ENCODE peak calls at places on chromosomes 5 and 9, in seven cellular contexts. L, S, K, X, T, N and V are unnamed samples.

GRCh38 chr5:139660916-139661814 is 13.0 kb downstream of the CXXC5 start:
- DNase-seq in L (no peak), S (peak), K (peak), X (no peak), T (peak), N (no peak), V (no peak)

GRCh38 chr5:24170026-24170425 is 474.8 kb downstream of the CDH10 start:
- DNase-seq in L (no peak), S (no peak), K (no peak), X (no peak), T (no peak), N (no peak), V (no peak)

GRCh38 chr5:138488481-138488945 is 23.2 kb downstream of the EGR1 start:
- DNase-seq in L (no peak), S (no peak), K (no peak), X (no peak), T (peak), N (no peak), V (no peak)

GRCh38 chr5:34676409-34676808 is 20.3 kb downstream of the RAI14 start:
- DNase-seq in L (no peak), S (no peak), K (no peak), X (no peak), T (no peak), N (no peak), V (no peak)

GRCh38 chr5:88734191-88734640 is 148.8 kb downstream of the MEF2C start:
- DNase-seq in L (no peak), S (peak), K (no peak), X (no peak), T (peak), N (peak), V (no peak)

GRCh38 chr9:132168347-132168746 is 6.5 kb downstream of the NTNG2 start:
- DNase-seq in L (no peak), S (peak), K (no peak), X (no peak), T (no peak), N (no peak), V (no peak)

GRCh38 chr9:129069128-129069824 is 11.6 kb upstream of the DOLPP1 start:
- DNase-seq in L (no peak), S (peak), K (no peak), X (no peak), T (peak), N (no peak), V (no peak)

GRCh38 chr5:125310749-125311148 is 564.3 kb upstream of the ZNF608 start:
- DNase-seq in L (no peak), S (no peak), K (no peak), X (no peak), T (no peak), N (no peak), V (no peak)

GRCh38 chr9:118896356-118897000 is 472.8 kb downstream of the BRINP1 start:
- DNase-seq in L (no peak), S (peak), K (no peak), X (no peak), T (no peak), N (no peak), V (no peak)

GRCh38 chr5:42994285-42995151 is 45.6 kb downstream of the ANXA2R start:
- DNase-seq in L (peak), S (peak), K (peak), X (peak), T (peak), N (no peak), V (no peak)

GRCh38 chr9:15373201-15373530 is 49.5 kb upstream of the SNAPC3 start:
- DNase-seq in L (no peak), S (no peak), K (no peak), X (no peak), T (no peak), N (no peak), V (peak)

GRCh38 chr5:152487130-152487529 is 82.1 kb upstream of the NMUR2 start:
- DNase-seq in L (no peak), S (no peak), K (no peak), X (no peak), T (no peak), N (no peak), V (no peak)

GRCh38 chr9:69036319-69036718 is 767 bp downstream of the FXN start:
- DNase-seq in L (no peak), S (no peak), K (no peak), X (peak), T (peak), N (no peak), V (no peak)

GRCh38 chr9:131624636-131625241 is 79.4 kb downstream of the PRRT1B start:
- DNase-seq in L (no peak), S (peak), K (no peak), X (no peak), T (no peak), N (no peak), V (peak)

GRCh38 chr9:18208166-18209059 is 265.5 kb upstream of the ADAMTSL1 start:
- DNase-seq in L (peak), S (peak), K (no peak), X (peak), T (no peak), N (no peak), V (no peak)

GRCh38 chr5:157524887-157525286 is 50.7 kb downstream of the ADAM19 start:
- DNase-seq in L (no peak), S (no peak), K (no peak), X (no peak), T (no peak), N (no peak), V (no peak)

GRCh38 chr5:81768960-81769452 is 18.1 kb upstream of the SSBP2 start:
- DNase-seq in L (no peak), S (no peak), K (peak), X (peak), T (no peak), N (no peak), V (no peak)

GRCh38 chr5:40689442-40689841 is 9.7 kb downstream of the PTGER4 start:
- DNase-seq in L (no peak), S (no peak), K (peak), X (peak), T (no peak), N (peak), V (no peak)

GRCh38 chr9:133238851-133239532 is 29.9 kb upstream of the OBP2B start:
- DNase-seq in L (peak), S (peak), K (peak), X (peak), T (peak), N (no peak), V (peak)

GRCh38 chr9:89891221-89892052 is 286.6 kb downstream of the GADD45G start:
- DNase-seq in L (no peak), S (no peak), K (no peak), X (no peak), T (no peak), N (no peak), V (no peak)

GRCh38 chr9:82891321-82891720 is 171.6 kb downstream of the RASEF start:
- DNase-seq in L (no peak), S (no peak), K (no peak), X (no peak), T (no peak), N (no peak), V (no peak)

GRCh38 chr9:20553750-20554149 is 68.5 kb downstream of the MLLT3 start:
- DNase-seq in L (no peak), S (no peak), K (no peak), X (no peak), T (no peak), N (no peak), V (no peak)

GRCh38 chr5:80793354-80793753 is 138.6 kb upstream of the DHFR start:
- DNase-seq in L (no peak), S (no peak), K (no peak), X (no peak), T (no peak), N (no peak), V (no peak)

GRCh38 chr5:140321796-140322195 is 18.9 kb upstream of the PFDN1 start:
- DNase-seq in L (no peak), S (no peak), K (no peak), X (no peak), T (no peak), N (peak), V (no peak)

GRCh38 chr9:133603165-133603927 is 5.8 kb downstream of the FAM163B start:
- DNase-seq in L (no peak), S (no peak), K (no peak), X (no peak), T (no peak), N (no peak), V (no peak)

GRCh38 chr5:76607353-76607871 is 15.8 kb downstream of the F2RL2 start:
- DNase-seq in L (no peak), S (no peak), K (no peak), X (no peak), T (no peak), N (no peak), V (no peak)

GRCh38 chr5:14810282-14810681 is 61.3 kb downstream of the ANKH start:
- DNase-seq in L (no peak), S (no peak), K (no peak), X (no peak), T (no peak), N (no peak), V (no peak)

GRCh38 chr9:121466142-121466541 is 33.5 kb downstream of the GGTA1 start:
- DNase-seq in L (no peak), S (no peak), K (no peak), X (no peak), T (no peak), N (no peak), V (no peak)

GRCh38 chr5:139671096-139671841 is 23.1 kb downstream of the CXXC5 start:
- DNase-seq in L (no peak), S (no peak), K (no peak), X (no peak), T (no peak), N (no peak), V (no peak)

GRCh38 chr9:18122156-18122555 is 351.8 kb upstream of the ADAMTSL1 start:
- DNase-seq in L (no peak), S (no peak), K (no peak), X (no peak), T (no peak), N (no peak), V (no peak)

GRCh38 chr9:2655411-2655901 is 33.9 kb downstream of the VLDLR start:
- DNase-seq in L (no peak), S (no peak), K (no peak), X (no peak), T (no peak), N (no peak), V (no peak)
- TF ChIP-seq JUND in L (no peak), S (peak), K (no peak), X (no peak), T (no peak), N (no peak), V (no peak)

DNA sequence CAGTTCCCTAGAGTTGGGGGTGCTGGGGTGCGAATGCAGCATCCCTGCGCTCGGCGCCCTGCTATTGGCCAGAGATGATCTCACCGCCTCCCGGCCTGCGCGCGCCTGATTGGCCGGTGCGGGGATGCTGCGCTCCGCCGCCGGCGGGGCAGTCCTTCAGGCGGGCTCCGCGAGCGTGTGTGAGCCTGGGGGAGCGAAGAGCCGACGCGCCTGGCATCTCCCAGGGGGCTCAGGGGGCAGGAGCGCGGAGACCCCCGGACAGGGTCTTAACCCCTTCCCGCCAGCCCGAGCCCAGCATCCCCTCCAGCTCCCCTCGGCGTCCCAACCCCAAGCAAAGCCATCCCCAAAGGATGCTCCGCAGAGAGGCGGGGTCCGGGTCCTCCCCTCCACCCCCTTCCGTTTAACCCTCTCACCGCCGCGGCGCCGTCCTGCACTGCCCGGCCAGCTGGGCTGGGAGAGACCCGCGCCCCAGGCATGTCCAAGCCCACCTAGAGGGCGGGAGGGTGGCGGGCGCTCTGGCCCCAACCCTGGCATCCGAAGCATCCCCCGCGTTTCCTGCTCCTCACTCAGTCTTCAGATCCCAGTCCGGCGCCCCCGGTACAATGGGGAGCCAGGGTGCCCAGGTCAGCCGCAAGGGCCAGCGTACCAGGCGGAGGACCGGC is 19.1 kb upstream of the TOR2A start:
- DNase-seq in L (peak), S (peak), K (no peak), X (no peak), T (peak), N (no peak), V (no peak)
- TF ChIP-seq JUND in L (peak), S (no peak), K (no peak), X (no peak), T (peak), N (no peak), V (no peak)

DNA sequence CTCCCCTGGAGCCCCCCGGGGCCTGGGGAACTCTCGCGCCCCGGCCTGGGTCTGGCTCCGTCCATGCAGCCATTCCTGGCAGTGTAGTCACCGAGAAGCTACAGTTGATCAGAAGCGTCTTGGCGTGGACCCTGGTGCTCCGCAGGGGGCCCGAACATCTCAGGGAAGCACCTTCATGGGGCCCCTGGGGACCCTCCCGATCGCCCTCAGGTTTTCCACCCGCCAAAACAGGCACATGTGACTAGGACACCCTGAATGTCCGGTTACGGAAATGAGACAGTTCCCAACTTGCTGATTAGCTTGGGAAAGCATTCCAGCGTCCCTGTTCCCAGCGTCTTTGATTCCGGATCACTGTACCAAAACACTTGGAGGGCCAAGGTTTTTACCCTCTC is 470 bp downstream of the FBXO4 start:
- DNase-seq in L (peak), S (no peak), K (no peak), X (peak), T (peak), N (no peak), V (peak)
- TF ChIP-seq JUND in L (no peak), S (no peak), K (no peak), X (no peak), T (no peak), N (no peak), V (no peak)

GRCh38 chr5:5419291-5420210 is 2.9 kb upstream of the ICE1 start:
- DNase-seq in L (no peak), S (peak), K (peak), X (peak), T (peak), N (no peak), V (peak)

GRCh38 chr5:5418006-5418405 is 4.5 kb upstream of the ICE1 start:
- DNase-seq in L (no peak), S (no peak), K (no peak), X (no peak), T (no peak), N (no peak), V (no peak)

GRCh38 chr5:5414999-5415398 is 7.5 kb upstream of the ICE1 start:
- DNase-seq in L (no peak), S (no peak), K (no peak), X (peak), T (no peak), N (no peak), V (no peak)

GRCh38 chr5:5418764-5419163 is 3.7 kb upstream of the ICE1 start:
- DNase-seq in L (no peak), S (no peak), K (no peak), X (no peak), T (no peak), N (no peak), V (no peak)

GRCh38 chr5:5416733-5417132 is 5.7 kb upstream of the ICE1 start:
- DNase-seq in L (no peak), S (no peak), K (no peak), X (no peak), T (no peak), N (no peak), V (no peak)
- TF ChIP-seq JUND in L (no peak), S (no peak), K (no peak), X (no peak), T (no peak), N (no peak), V (no peak)

GRCh38 chr9:120393386-120394057 is 186.4 kb downstream of the CDK5RAP2 start:
- DNase-seq in L (no peak), S (no peak), K (no peak), X (no peak), T (no peak), N (no peak), V (no peak)
- TF ChIP-seq JUND in L (no peak), S (no peak), K (no peak), X (no peak), T (no peak), N (no peak), V (no peak)